ENCODE peak calls at places on chromosome 7, in seven cellular contexts. S is heart left ventricle; K is activated CD4-positive, CD25-positive, alpha-beta regulatory T cell; E is EL; B is heart right ventricle; G is HTR-8/SVneo; Y is tibial nerve. A is an unnamed sample.

GRCh38 chr7:109699661-109700060 is 1130.0 kb downstream of the DNAJB9 start:
- DNase-seq in Y (no peak), B (no peak), G (no peak), K (no peak), E (peak), S (no peak), A (no peak)

GRCh38 chr7:77248154-77248553 is 48.5 kb upstream of the FGL2 start:
- DNase-seq in G (no peak), Y (no peak), E (no peak), K (no peak), S (no peak), B (no peak), A (no peak)

GRCh38 chr7:54995631-54996340 is 23.0 kb upstream of the EGFR start:
- DNase-seq in S (no peak), Y (no peak), K (no peak), B (no peak), E (peak), G (peak), A (no peak)

GRCh38 chr7:109622320-109622719 is 1052.6 kb downstream of the DNAJB9 start:
- DNase-seq in G (no peak), K (no peak), Y (no peak), S (no peak), B (no peak), E (no peak), A (no peak)

GRCh38 chr7:3482147-3482921 is 181.3 kb downstream of the SDK1 start:
- DNase-seq in S (no peak), E (no peak), Y (no peak), B (no peak), K (no peak), G (peak), A (no peak)

GRCh38 chr7:33392143-33392542 is 262.8 kb downstream of the BBS9 start:
- DNase-seq in Y (no peak), G (no peak), S (no peak), K (no peak), B (no peak), E (no peak), A (no peak)

GRCh38 chr7:80921130-80921529 is 2.3 kb upstream of the SEMA3C start:
- DNase-seq in B (no peak), K (no peak), E (no peak), Y (no peak), G (no peak), S (no peak), A (no peak)

GRCh38 chr7:120996333-120996982 is 7.9 kb downstream of the CPED1 start:
- DNase-seq in G (no peak), Y (peak), E (peak), B (no peak), K (no peak), S (peak), A (peak)

GRCh38 chr7:152464312-152465117 is 28.7 kb upstream of the KMT2C start:
- DNase-seq in G (peak), S (peak), Y (peak), K (peak), E (peak), B (peak), A (peak)

GRCh38 chr7:25529320-25529719 is 301.0 kb upstream of the NPVF start:
- DNase-seq in G (no peak), K (no peak), B (no peak), Y (no peak), E (no peak), S (no peak), A (no peak)

GRCh38 chr7:98054585-98054984 is 52.1 kb upstream of the LMTK2 start:
- DNase-seq in B (no peak), Y (no peak), G (no peak), E (peak), S (no peak), K (no peak), A (no peak)

GRCh38 chr7:5139998-5140397 is 50.0 kb upstream of the WIPI2 start:
- DNase-seq in E (peak), G (no peak), Y (peak), S (no peak), K (no peak), B (no peak), A (peak)

GRCh38 chr7:44971188-44971907 is 7.5 kb downstream of the MYO1G start:
- DNase-seq in B (no peak), Y (no peak), E (no peak), S (no peak), G (no peak), K (no peak), A (no peak)

GRCh38 chr7:28296571-28297483 is 115.5 kb upstream of the CREB5 start:
- DNase-seq in Y (no peak), E (peak), G (no peak), B (peak), K (peak), S (no peak), A (no peak)

GRCh38 chr7:131034166-131034881 is 293.4 kb upstream of the MKLN1 start:
- DNase-seq in E (no peak), Y (peak), G (no peak), B (no peak), S (no peak), K (no peak), A (no peak)

GRCh38 chr7:100401811-100402210 is 26.7 kb downstream of the ZCWPW1 start:
- DNase-seq in G (no peak), B (no peak), K (no peak), S (no peak), E (no peak), Y (no peak), A (no peak)

GRCh38 chr7:81887098-81887497 is 117.3 kb upstream of the HGF start:
- DNase-seq in S (no peak), E (no peak), B (no peak), G (no peak), K (no peak), Y (no peak), A (no peak)

GRCh38 chr7:25124485-25125136 is 449 bp downstream of the CYCS start:
- DNase-seq in S (no peak), B (no peak), E (no peak), Y (peak), K (peak), G (peak), A (no peak)

GRCh38 chr7:151925446-151926335 is 30.6 kb upstream of the GALNTL5 start:
- DNase-seq in E (no peak), K (no peak), Y (peak), G (no peak), B (peak), S (peak), A (peak)

GRCh38 chr7:112723416-112723815 is 66.8 kb downstream of the TMEM168 start:
- DNase-seq in S (no peak), Y (no peak), G (no peak), B (no peak), E (peak), K (no peak), A (no peak)

GRCh38 chr7:75989726-75990388 is 4.5 kb downstream of the TMEM120A start:
- DNase-seq in K (no peak), G (no peak), S (peak), Y (peak), E (no peak), B (peak), A (no peak)

GRCh38 chr7:17144313-17144712 is 154.1 kb upstream of the AHR start:
- DNase-seq in E (peak), G (peak), K (no peak), S (no peak), Y (no peak), B (no peak), A (no peak)

GRCh38 chr7:31883761-31884164 is 186.4 kb downstream of the PDE1C start:
- DNase-seq in B (no peak), S (no peak), Y (no peak), G (peak), K (no peak), E (peak), A (no peak)